ENCODE peak calls at places on chromosome 1, in eight cellular contexts. U is PC-9, L is hepatocyte, A is astrocyte of the spinal cord, S is right lobe of liver, Y is mesothelial cell of epicardium, O is heart right ventricle, R is prostate gland. C is an unnamed sample.

GRCh38 chr1:223074427-223074826 is 68.6 kb downstream of the TLR5 start:
- DNase-seq in U (no peak), L (no peak), A (no peak), S (no peak), Y (no peak), O (peak; percentile 45), R (no peak), C (no peak)

GRCh38 chr1:179177182-179177581 is 52.3 kb downstream of the ABL2 start:
- DNase-seq in U (no peak), L (no peak), A (peak; percentile 63), S (no peak), Y (no peak), O (peak; percentile 30), R (no peak), C (no peak)

GRCh38 chr1:33074193-33074945 is 6.6 kb upstream of the AZIN2 start:
- DNase-seq in U (no peak), L (no peak), A (no peak), S (no peak), Y (no peak), O (no peak), R (no peak), C (no peak)

GRCh38 chr1:92877792-92878191 is 46.0 kb downstream of the RPL5 start:
- DNase-seq in U (no peak), L (no peak), A (no peak), S (no peak), Y (no peak), O (no peak), R (no peak), C (no peak)

GRCh38 chr1:4044967-4045366 is 144.9 kb upstream of the C1orf174 start:
- DNase-seq in U (no peak), L (no peak), A (no peak), S (no peak), Y (no peak), O (no peak), R (no peak), C (no peak)

GRCh38 chr1:11138952-11139351 is 39.3 kb upstream of the EXOSC10 start:
- DNase-seq in U (no peak), L (no peak), A (peak; percentile 55), S (no peak), Y (no peak), O (no peak), R (no peak), C (no peak)

GRCh38 chr1:166017395-166017794 is 149.4 kb downstream of the FAM78B start:
- DNase-seq in U (no peak), L (no peak), A (no peak), S (no peak), Y (no peak), O (no peak), R (no peak), C (no peak)

GRCh38 chr1:171881466-171881865 is 40.2 kb downstream of the DNM3 start:
- DNase-seq in U (no peak), L (no peak), A (no peak), S (no peak), Y (no peak), O (no peak), R (no peak), C (no peak)

GRCh38 chr1:6094801-6095505 is 49.3 kb downstream of the KCNAB2 start:
- DNase-seq in U (no peak), L (no peak), A (no peak), S (no peak), Y (no peak), O (no peak), R (no peak), C (no peak)

GRCh38 chr1:59707216-59707615 is 107.5 kb upstream of the HOOK1 start:
- DNase-seq in U (no peak), L (peak; percentile 62), A (peak; percentile 95), S (no peak), Y (no peak), O (peak; percentile 51), R (no peak), C (peak; percentile 72)

DNA sequence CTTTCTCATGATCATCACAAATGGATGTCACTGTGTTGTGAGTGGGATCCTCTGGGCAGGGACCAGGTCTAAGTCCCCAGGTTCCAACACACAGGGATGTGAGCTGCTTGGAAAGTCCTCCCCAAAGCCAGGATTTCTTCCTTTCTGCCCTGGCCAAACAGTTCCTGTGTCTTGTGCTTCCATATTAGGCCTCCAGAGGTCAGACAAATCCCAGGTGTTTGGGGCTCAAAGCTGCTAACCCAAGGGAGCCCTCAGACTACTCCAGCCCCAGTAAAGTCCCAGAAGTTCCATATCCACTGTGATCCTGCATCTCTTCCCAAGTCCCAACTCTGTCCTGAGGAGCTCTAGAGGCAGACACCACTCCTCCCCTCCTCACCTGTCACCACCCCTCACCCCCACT is 27.7 kb upstream of the MAGOH start:
- DNase-seq in U (no peak), L (no peak), A (no peak), S (no peak), Y (no peak), O (no peak), R (no peak), C (no peak)
- TF ChIP-seq CTCF in U (peak; percentile 44), L (peak; percentile 24), A (peak; percentile 34), S (peak; percentile 11), Y (no peak), O (no peak), R (no peak), C (no peak)

GRCh38 chr1:216111842-216112241 is 311.4 kb downstream of the USH2A start:
- DNase-seq in U (no peak), L (no peak), A (peak; percentile 5), S (no peak), Y (no peak), O (no peak), R (no peak), C (no peak)
- TF ChIP-seq CTCF in U (peak; percentile 37), L (peak; percentile 45), A (peak; percentile 15), S (peak; percentile 31), Y (no peak), O (no peak), R (no peak), C (no peak)

GRCh38 chr1:66768935-66769334 is 16.7 kb downstream of the DYNLT5 start:
- DNase-seq in U (no peak), L (no peak), A (no peak), S (no peak), Y (no peak), O (no peak), R (no peak), C (no peak)

GRCh38 chr1:66760506-66760905 is 8.2 kb downstream of the DYNLT5 start:
- DNase-seq in U (no peak), L (no peak), A (no peak), S (no peak), Y (no peak), O (no peak), R (no peak), C (no peak)

GRCh38 chr1:66767590-66767989 is 15.3 kb downstream of the DYNLT5 start:
- DNase-seq in U (no peak), L (no peak), A (no peak), S (no peak), Y (no peak), O (no peak), R (no peak), C (no peak)

GRCh38 chr1:66761273-66761672 is 9.0 kb downstream of the DYNLT5 start:
- DNase-seq in U (no peak), L (peak; percentile 15), A (no peak), S (no peak), Y (no peak), O (no peak), R (no peak), C (no peak)

DNA sequence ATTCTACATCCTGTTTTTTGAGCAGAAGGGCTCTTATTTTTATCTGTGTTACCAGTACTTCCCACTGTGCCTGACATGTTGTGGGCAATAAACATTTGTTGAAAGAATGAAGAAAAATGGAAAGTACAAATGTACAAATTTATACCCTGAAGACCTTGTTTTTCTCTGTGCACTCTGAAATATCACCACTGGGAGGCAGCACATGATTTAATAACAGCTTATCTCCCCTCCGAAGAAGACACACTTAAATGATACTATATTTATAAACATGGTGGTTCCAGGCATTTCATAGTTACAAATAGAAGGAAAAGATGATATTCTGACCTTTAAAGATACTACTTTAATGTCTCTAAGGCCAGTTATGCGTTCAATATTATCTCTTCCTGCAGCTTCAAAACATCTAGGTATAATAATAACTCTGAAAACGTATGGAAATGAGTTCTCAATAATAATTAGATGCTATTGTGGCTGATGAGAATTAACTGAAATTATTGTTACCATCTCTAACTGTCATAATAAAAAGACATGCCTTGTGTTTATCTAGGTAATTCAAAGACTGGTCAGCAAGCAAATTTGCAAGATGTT is 12.8 kb downstream of the DYNLT5 start:
- DNase-seq in U (no peak), L (peak; percentile 66), A (peak; percentile 67), S (peak; percentile 44), Y (peak; percentile 42), O (peak; percentile 25), R (peak; percentile 16), C (peak; percentile 40)
- TF ChIP-seq CTCF in U (peak; percentile 86), L (peak; percentile 88), A (peak; percentile 67), S (peak; percentile 83), Y (peak; percentile 73), O (peak; percentile 59), R (peak; percentile 64), C (no peak)

DNA sequence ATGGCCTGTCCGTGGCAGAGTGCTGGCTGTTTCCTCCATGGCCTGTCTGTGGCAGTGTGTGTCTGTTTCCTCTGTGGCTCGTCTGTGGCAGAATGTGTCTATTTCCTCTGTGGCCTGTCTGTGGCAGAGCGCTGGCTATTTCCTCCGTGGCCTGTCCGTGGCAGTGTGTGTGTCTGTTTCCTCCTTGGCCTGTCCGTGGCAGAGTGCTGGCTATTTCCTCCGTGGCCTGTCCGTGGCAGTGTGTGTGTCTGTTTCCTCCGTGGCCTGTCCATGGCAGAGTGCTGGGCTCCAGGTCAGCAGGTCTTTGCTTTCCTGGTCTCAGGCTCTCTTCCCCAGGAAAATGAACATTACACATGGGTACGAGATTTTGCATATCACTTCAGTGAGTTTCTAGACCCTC is 138.4 kb upstream of the IPO9 start:
- DNase-seq in U (no peak), L (no peak), A (no peak), S (no peak), Y (no peak), O (no peak), R (no peak), C (no peak)
- TF ChIP-seq CTCF in U (no peak), L (no peak), A (no peak), S (no peak), Y (no peak), O (no peak), R (no peak), C (no peak)

GRCh38 chr1:1511533-1512285 is at the start of gene ATAD3A:
- DNase-seq in U (peak; percentile 89), L (peak; percentile 99), A (peak; percentile 99), S (peak; percentile 99), Y (peak; percentile 97), O (peak; percentile 98), R (peak; percentile 98), C (peak; percentile 92)
- TF ChIP-seq CTCF in U (no peak), L (no peak), A (no peak), S (no peak), Y (no peak), O (no peak), R (peak; percentile 26), C (no peak)

C was measured in omental fat pad.